ENCODE peak calls at places on chromosomes 3 and 15, in seven cellular contexts. M is M059J; C is sciatic nerve; Z is activated T-cell treated with anti-CD3 and anti-CD28 coated beads, Interleukin-2, amount 50 U/mL, for 72 hours; S is T-cell; D is mesenteric fat pad; O is H54. R is an unnamed sample.

GRCh38 chr15:75455982-75456531 is 4.6 kb upstream of the SIN3A start:
- DNase-seq in Z (peak; percentile 74), O (peak; percentile 63), M (peak; percentile 66), C (no peak), S (peak; percentile 41), D (no peak), R (peak; percentile 27)

GRCh38 chr3:14253022-14253761 is 74.6 kb downstream of the LSM3 start:
- DNase-seq in C (no peak), D (no peak), M (peak; percentile 80), O (no peak), Z (no peak), S (no peak), R (peak; percentile 15)

GRCh38 chr3:193843447-193844301 is 250.7 kb downstream of the OPA1 start:
- DNase-seq in D (no peak), S (no peak), Z (no peak), C (no peak), M (no peak), O (no peak), R (no peak)

GRCh38 chr15:35692256-35692867 is 146.4 kb upstream of the DPH6 start:
- DNase-seq in O (no peak), C (no peak), D (no peak), S (no peak), Z (no peak), M (no peak), R (peak; percentile 31)

GRCh38 chr3:86702381-86702958 is 288.5 kb downstream of the VGLL3 start:
- DNase-seq in D (no peak), O (no peak), Z (no peak), C (no peak), M (no peak), S (no peak), R (peak; percentile 24)

GRCh38 chr3:120506828-120507774 is 56.3 kb upstream of the FSTL1 start:
- DNase-seq in M (peak; percentile 71), Z (no peak), C (no peak), O (no peak), S (no peak), D (no peak), R (peak; percentile 61)

GRCh38 chr3:195760345-195760983 is 39.7 kb downstream of the MUC20 start:
- DNase-seq in Z (no peak), S (no peak), M (no peak), C (no peak), O (no peak), D (peak; percentile 59), R (no peak)

GRCh38 chr15:52527898-52528464 is 699 bp downstream of the MYO5A start:
- DNase-seq in M (peak; percentile 52), D (no peak), Z (peak; percentile 64), S (peak; percentile 13), O (peak; percentile 41), C (no peak), R (peak; percentile 29)

GRCh38 chr3:46915297-46915822 is 37.8 kb downstream of the PTH1R start:
- DNase-seq in M (no peak), S (no peak), C (no peak), O (no peak), D (peak; percentile 35), Z (no peak), R (no peak)

GRCh38 chr15:53133255-53133654 is 343.1 kb upstream of the ONECUT1 start:
- DNase-seq in O (no peak), Z (no peak), C (no peak), D (no peak), M (no peak), S (no peak), R (no peak)

GRCh38 chr3:66483006-66483928 is 17.6 kb downstream of the LRIG1 start:
- DNase-seq in O (no peak), S (no peak), M (peak; percentile 15), Z (no peak), D (no peak), C (peak; percentile 81), R (no peak)

GRCh38 chr15:92076536-92076935 is 223.0 kb downstream of the SLCO3A1 start:
- DNase-seq in M (no peak), S (no peak), C (no peak), D (no peak), Z (no peak), O (no peak), R (no peak)

GRCh38 chr3:147405552-147406254 is 640 bp downstream of the ZIC4 start:
- DNase-seq in C (no peak), S (no peak), M (no peak), O (no peak), D (no peak), Z (no peak), R (no peak)

GRCh38 chr3:149541091-149541491 is 66.6 kb downstream of the TM4SF4 start:
- DNase-seq in S (no peak), M (peak; percentile 53), O (no peak), Z (no peak), D (no peak), C (no peak), R (peak; percentile 26)